ENCODE peak calls at places on chromosomes 6 and 20, in eight cellular contexts. V is gastrocnemius medialis, E is coronary artery, Z is pancreas, D is BE2C, K is endothelial cell of umbilical vein, W is cardiac fibroblast, N is tibial artery. H is an unnamed sample.

GRCh38 chr6:116840091-116840490 is 11.2 kb upstream of the GPRC6A start:
- DNase-seq in V (no peak), E (no peak), Z (no peak), D (no peak), K (no peak), W (peak), N (no peak), H (no peak)

GRCh38 chr20:12237772-12238171 is 320.1 kb downstream of the BTBD3 start:
- DNase-seq in V (no peak), E (no peak), Z (no peak), D (no peak), K (no peak), W (no peak), N (no peak), H (peak)

GRCh38 chr20:63505723-63506122 is 6.8 kb upstream of the EEF1A2 start:
- DNase-seq in V (no peak), E (no peak), Z (no peak), D (no peak), K (no peak), W (no peak), N (no peak), H (no peak)

GRCh38 chr6:160043784-160044183 is 74.9 kb downstream of the IGF2R start:
- DNase-seq in V (no peak), E (no peak), Z (no peak), D (no peak), K (no peak), W (no peak), N (no peak), H (no peak)

GRCh38 chr6:125913864-125914351 is 42.7 kb upstream of the HINT3 start:
- DNase-seq in V (no peak), E (no peak), Z (no peak), D (no peak), K (peak), W (peak), N (no peak), H (peak)

GRCh38 chr6:14758421-14759043 is 487.3 kb upstream of the JARID2 start:
- DNase-seq in V (no peak), E (no peak), Z (no peak), D (no peak), K (no peak), W (peak), N (no peak), H (no peak)

GRCh38 chr6:4103929-4104328 is 25.0 kb upstream of the FAM217A start:
- DNase-seq in V (no peak), E (no peak), Z (peak), D (no peak), K (no peak), W (no peak), N (no peak), H (no peak)

GRCh38 chr6:30884521-30885480 is 482 bp downstream of the DDR1 start:
- DNase-seq in V (peak), E (no peak), Z (peak), D (peak), K (no peak), W (peak), N (peak), H (no peak)

GRCh38 chr6:109527989-109528388 is 45.0 kb upstream of the ZBTB24 start:
- DNase-seq in V (no peak), E (no peak), Z (no peak), D (no peak), K (no peak), W (no peak), N (no peak), H (no peak)

GRCh38 chr20:33387177-33387576 is 14.1 kb downstream of the CDK5RAP1 start:
- DNase-seq in V (peak), E (no peak), Z (no peak), D (no peak), K (no peak), W (peak), N (no peak), H (peak)

GRCh38 chr6:28824793-28825731 is 98.7 kb downstream of the TRIM27 start:
- DNase-seq in V (no peak), E (no peak), Z (no peak), D (no peak), K (no peak), W (no peak), N (no peak), H (no peak)

GRCh38 chr20:53606364-53606985 is 12.8 kb upstream of the ZNF217 start:
- DNase-seq in V (no peak), E (no peak), Z (no peak), D (no peak), K (peak), W (peak), N (no peak), H (peak)

GRCh38 chr6:336159-337114 is 44.1 kb downstream of the DUSP22 start:
- DNase-seq in V (no peak), E (no peak), Z (no peak), D (no peak), K (no peak), W (no peak), N (peak), H (no peak)

GRCh38 chr20:23340524-23340923 is 10.1 kb upstream of the NXT1 start:
- DNase-seq in V (peak), E (no peak), Z (no peak), D (peak), K (peak), W (peak), N (peak), H (peak)

GRCh38 chr6:159695984-159696383 is 2.9 kb upstream of the SOD2 start:
- DNase-seq in V (no peak), E (no peak), Z (no peak), D (no peak), K (no peak), W (peak), N (no peak), H (peak)

GRCh38 chr6:56868687-56869086 is 86.2 kb upstream of the BEND6 start:
- DNase-seq in V (no peak), E (no peak), Z (no peak), D (no peak), K (peak), W (peak), N (no peak), H (peak)

GRCh38 chr20:33272155-33272873 is 10.7 kb upstream of the BPIFB1 start:
- DNase-seq in V (no peak), E (no peak), Z (no peak), D (no peak), K (no peak), W (no peak), N (peak), H (no peak)

GRCh38 chr6:446418-447366 is 55.1 kb downstream of the IRF4 start:
- DNase-seq in V (no peak), E (peak), Z (no peak), D (no peak), K (no peak), W (no peak), N (peak), H (no peak)

GRCh38 chr20:22579119-22579427 is 5.3 kb downstream of the FOXA2 start:
- DNase-seq in V (no peak), E (no peak), Z (peak), D (no peak), K (no peak), W (no peak), N (no peak), H (no peak)

GRCh38 chr20:17936791-17937687 is 31.6 kb downstream of the SNX5 start:
- DNase-seq in V (peak), E (no peak), Z (peak), D (no peak), K (peak), W (peak), N (peak), H (peak)

GRCh38 chr6:88609973-88610372 is 353.4 kb downstream of the RNGTT start:
- DNase-seq in V (no peak), E (no peak), Z (no peak), D (no peak), K (no peak), W (no peak), N (no peak), H (no peak)

GRCh38 chr20:59676877-59677140 is 72.5 kb downstream of the PHACTR3 start:
- DNase-seq in V (no peak), E (no peak), Z (no peak), D (no peak), K (no peak), W (no peak), N (no peak), H (peak)

GRCh38 chr20:37323985-37324384 is 22.0 kb upstream of the SRC start:
- DNase-seq in V (no peak), E (no peak), Z (no peak), D (no peak), K (no peak), W (peak), N (no peak), H (peak)

GRCh38 chr20:2470051-2470431 is 548 bp downstream of the SNRPB start:
- DNase-seq in V (peak), E (no peak), Z (peak), D (peak), K (peak), W (peak), N (peak), H (peak)

GRCh38 chr20:21510414-21510971 is 3.4 kb downstream of the NKX2-2 start:
- DNase-seq in V (no peak), E (peak), Z (no peak), D (no peak), K (no peak), W (no peak), N (no peak), H (peak)

GRCh38 chr6:119879731-119880130 is 530.2 kb upstream of the MAN1A1 start:
- DNase-seq in V (no peak), E (no peak), Z (no peak), D (no peak), K (no peak), W (no peak), N (no peak), H (no peak)

GRCh38 chr6:6717953-6718352 is 129.4 kb downstream of the LY86 start:
- DNase-seq in V (peak), E (no peak), Z (no peak), D (no peak), K (peak), W (peak), N (no peak), H (no peak)

GRCh38 chr6:75280131-75280855 is 4.3 kb downstream of the TMEM30A start:
- DNase-seq in V (no peak), E (no peak), Z (no peak), D (no peak), K (no peak), W (no peak), N (no peak), H (peak)

GRCh38 chr20:63913768-63914167 is 18.8 kb downstream of the DNAJC5 start:
- DNase-seq in V (no peak), E (no peak), Z (peak), D (no peak), K (no peak), W (no peak), N (no peak), H (no peak)

GRCh38 chr6:7907159-7907558 is 3.4 kb downstream of the TXNDC5 start:
- DNase-seq in V (no peak), E (no peak), Z (no peak), D (no peak), K (no peak), W (no peak), N (no peak), H (no peak)

GRCh38 chr6:168050225-168050796 is 28.7 kb downstream of the FRMD1 start:
- DNase-seq in V (no peak), E (no peak), Z (no peak), D (no peak), K (no peak), W (no peak), N (no peak), H (no peak)

GRCh38 chr20:41573955-41574354 is 44.2 kb downstream of the CHD6 start:
- DNase-seq in V (no peak), E (no peak), Z (no peak), D (no peak), K (no peak), W (no peak), N (no peak), H (no peak)

GRCh38 chr20:12072945-12073245 is 155.2 kb downstream of the BTBD3 start:
- DNase-seq in V (no peak), E (no peak), Z (no peak), D (no peak), K (no peak), W (peak), N (no peak), H (peak)

GRCh38 chr6:127146935-127147334 is 28.5 kb downstream of the RSPO3 start:
- DNase-seq in V (peak), E (no peak), Z (no peak), D (no peak), K (peak), W (peak), N (no peak), H (peak)

GRCh38 chr6:13486679-13487121 is 700 bp downstream of the GFOD1 start:
- DNase-seq in V (peak), E (peak), Z (peak), D (peak), K (peak), W (peak), N (peak), H (peak)

GRCh38 chr6:25946631-25947030 is 16.0 kb upstream of the TRIM38 start:
- DNase-seq in V (no peak), E (no peak), Z (no peak), D (no peak), K (no peak), W (no peak), N (no peak), H (no peak)

GRCh38 chr6:26412954-26413353 is 10.9 kb downstream of the BTN3A1 start:
- DNase-seq in V (no peak), E (no peak), Z (no peak), D (no peak), K (peak), W (no peak), N (no peak), H (no peak)

GRCh38 chr6:32255212-32256153 is 31.6 kb upstream of the NOTCH4 start:
- DNase-seq in V (peak), E (no peak), Z (peak), D (peak), K (peak), W (peak), N (peak), H (peak)

GRCh38 chr6:93419304-93420162 is at the start of gene EPHA7:
- DNase-seq in V (peak), E (peak), Z (peak), D (peak), K (peak), W (peak), N (peak), H (peak)

GRCh38 chr6:62775427-62776022 is 435.7 kb upstream of the FKBP1C start:
- DNase-seq in V (no peak), E (no peak), Z (no peak), D (no peak), K (no peak), W (peak), N (no peak), H (no peak)
- TF ChIP-seq CTCF in V (no peak), E (no peak), Z (peak), D (peak), K (no peak), W (no peak), N (no peak), H (peak)

GRCh38 chr6:113669641-113670040 is 187.5 kb upstream of the MARCKS start:
- DNase-seq in V (no peak), E (no peak), Z (no peak), D (no peak), K (no peak), W (no peak), N (no peak), H (no peak)

GRCh38 chr6:113671440-113671839 is 185.7 kb upstream of the MARCKS start:
- DNase-seq in V (no peak), E (no peak), Z (no peak), D (no peak), K (no peak), W (no peak), N (no peak), H (no peak)

GRCh38 chr6:113676057-113676456 is 181.1 kb upstream of the MARCKS start:
- DNase-seq in V (no peak), E (no peak), Z (no peak), D (no peak), K (no peak), W (no peak), N (no peak), H (no peak)

GRCh38 chr6:113674075-113674474 is 183.1 kb upstream of the MARCKS start:
- DNase-seq in V (no peak), E (no peak), Z (peak), D (no peak), K (no peak), W (no peak), N (no peak), H (no peak)

GRCh38 chr6:113672691-113673149 is 184.4 kb upstream of the MARCKS start:
- DNase-seq in V (peak), E (no peak), Z (peak), D (peak), K (peak), W (peak), N (peak), H (peak)
- H3K4me3 ChIP-seq in V (peak), E (peak), Z (peak), D (peak), K (no peak), W (peak), N (peak), H (peak)

GRCh38 chr6:34112102-34112501 is 33.8 kb downstream of the GRM4 start:
- DNase-seq in V (no peak), E (no peak), Z (no peak), D (no peak), K (no peak), W (no peak), N (no peak), H (no peak)
- TF ChIP-seq CTCF in V (no peak), E (no peak), Z (no peak), D (no peak), K (no peak), W (no peak), N (no peak), H (no peak)

DNA sequence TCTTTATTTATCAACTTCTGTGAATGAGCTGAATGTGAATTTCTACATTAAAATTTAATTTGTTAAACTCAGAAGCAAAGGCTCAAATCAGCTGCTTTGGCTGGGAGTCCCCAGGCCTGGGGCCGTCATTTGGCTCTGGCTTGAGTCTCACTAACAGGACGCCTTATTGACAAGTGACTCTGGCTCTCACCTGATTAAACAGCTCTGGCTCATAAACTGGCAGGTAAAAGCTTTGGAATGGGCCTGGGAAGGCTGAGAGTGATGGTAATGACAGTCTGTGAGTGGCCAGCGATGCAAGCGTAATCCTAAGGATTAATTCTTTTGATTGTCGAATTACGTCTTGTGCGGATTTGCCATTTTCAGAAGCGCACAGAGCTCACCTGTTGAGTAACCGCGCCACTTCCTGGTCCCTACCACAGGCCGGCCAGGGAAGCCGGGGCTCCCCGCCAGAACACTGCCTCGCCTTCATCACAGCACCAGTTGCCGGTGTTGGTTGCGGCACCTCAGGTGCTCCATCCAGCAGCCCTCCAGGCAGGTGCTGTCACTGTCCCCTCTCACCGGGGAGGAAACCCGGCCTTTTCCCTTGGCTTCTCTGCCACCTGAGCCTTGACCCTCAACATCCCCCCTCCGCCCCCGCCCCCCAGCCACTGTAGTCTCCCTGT is 110.7 kb downstream of the ZDHHC14 start:
- DNase-seq in V (no peak), E (no peak), Z (no peak), D (no peak), K (no peak), W (no peak), N (no peak), H (no peak)
- H3K4me3 ChIP-seq in V (no peak), E (no peak), Z (no peak), D (no peak), K (no peak), W (no peak), N (no peak), H (no peak)

DNA sequence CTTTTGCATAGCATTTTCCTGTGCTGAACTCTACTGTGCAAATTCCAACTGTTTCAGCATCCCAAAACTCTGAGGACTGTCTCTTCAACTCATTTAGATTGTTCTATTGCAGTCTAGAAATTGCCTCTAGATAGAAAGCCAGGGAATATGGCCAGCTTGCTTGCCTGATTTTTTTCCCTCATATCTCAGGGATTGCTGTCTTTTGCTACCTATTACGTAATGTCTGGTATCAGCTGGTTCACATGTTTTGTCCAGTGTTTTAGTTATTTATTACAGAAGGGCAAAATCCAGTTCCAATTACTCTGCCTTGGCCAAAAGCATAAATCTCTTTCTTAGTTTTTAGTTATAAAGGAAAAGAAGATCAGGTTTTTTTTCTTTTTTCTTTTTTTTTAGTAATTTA is 113.6 kb downstream of the AFG1L start:
- DNase-seq in V (no peak), E (no peak), Z (no peak), D (no peak), K (no peak), W (peak), N (no peak), H (peak)
- TF ChIP-seq CTCF in V (no peak), E (no peak), Z (no peak), D (no peak), K (no peak), W (no peak), N (no peak), H (no peak)

DNA sequence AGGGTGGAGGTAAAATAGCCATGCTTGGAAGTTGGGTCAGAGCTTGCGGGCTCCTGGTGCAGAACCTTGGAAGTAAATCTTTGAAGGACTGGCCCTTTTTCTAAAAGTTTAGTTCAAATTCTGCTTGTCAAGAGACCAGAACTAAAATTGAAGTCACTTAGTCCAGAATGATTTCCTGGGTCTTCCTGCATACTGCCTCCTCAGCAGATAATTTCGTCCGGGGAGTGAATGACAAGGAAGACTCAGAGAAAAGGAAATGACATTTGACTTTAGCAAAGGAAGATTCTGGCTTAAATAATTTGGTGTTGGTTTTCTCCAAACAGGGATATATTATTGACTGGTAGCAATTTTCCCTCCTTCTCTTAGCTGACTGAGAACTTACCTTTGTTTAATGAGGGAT is 1.2 kb downstream of the TM9SF4 start:
- DNase-seq in V (no peak), E (no peak), Z (no peak), D (no peak), K (no peak), W (no peak), N (no peak), H (no peak)
- H3K4me3 ChIP-seq in V (peak), E (peak), Z (peak), D (peak), K (peak), W (peak), N (peak), H (peak)

GRCh38 chr20:47679462-47679861 is 105.8 kb downstream of the SULF2 start:
- DNase-seq in V (no peak), E (no peak), Z (no peak), D (no peak), K (no peak), W (no peak), N (no peak), H (no peak)
- TF ChIP-seq CTCF in V (no peak), E (no peak), Z (no peak), D (no peak), K (no peak), W (no peak), N (no peak), H (no peak)

DNA sequence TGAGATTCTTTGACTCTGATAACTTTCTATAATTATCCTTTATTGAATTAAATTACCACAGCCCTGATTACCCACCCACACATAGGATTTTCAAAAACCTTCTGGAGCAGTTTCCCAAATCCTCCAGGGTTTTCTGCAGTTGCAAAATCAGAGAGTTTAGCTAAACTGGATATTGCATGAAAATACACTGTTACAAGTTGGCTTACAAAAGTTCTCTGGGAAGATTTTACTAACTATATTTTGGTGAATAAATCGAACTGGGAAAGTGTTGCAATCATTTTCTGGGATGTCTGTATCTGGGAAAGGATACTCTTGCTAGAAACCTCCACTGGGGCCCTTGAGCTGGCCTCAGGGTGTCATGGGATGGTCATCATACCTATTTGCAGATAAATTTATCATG is 97.6 kb upstream of the STMND1 start:
- DNase-seq in V (no peak), E (no peak), Z (no peak), D (no peak), K (no peak), W (no peak), N (no peak), H (peak)
- H3K4me3 ChIP-seq in V (no peak), E (no peak), Z (no peak), D (no peak), K (no peak), W (no peak), N (no peak), H (no peak)